ENCODE peak calls at places on chromosomes 6 and 20, in nine cellular contexts. One of them, this sample, is unnamed.

GRCh38 chr6:48151142-48151541 is 40.1 kb upstream of the PTCHD4 start:
- DNase-seq in heart right ventricle: no peak
- DNase-seq in CD8-positive, alpha-beta memory T cell: no peak
- DNase-seq in GM12878: no peak
- DNase-seq in OCI-LY7: no peak
- DNase-seq in neural progenitor cell: no peak
- DNase-seq in cardiac muscle cell: peak; percentile 78
- DNase-seq in A673: no peak
- DNase-seq in lower lobe of right lung: no peak
- DNase-seq in this sample: no peak

GRCh38 chr6:14876778-14877613 is 368.9 kb upstream of the JARID2 start:
- DNase-seq in cardiac muscle cell: peak; percentile 88
- DNase-seq in neural progenitor cell: no peak
- DNase-seq in heart right ventricle: peak; percentile 29
- DNase-seq in A673: peak; percentile 98
- DNase-seq in lower lobe of right lung: no peak
- DNase-seq in OCI-LY7: peak; percentile 7
- DNase-seq in GM12878: peak; percentile 95
- DNase-seq in CD8-positive, alpha-beta memory T cell: no peak
- DNase-seq in this sample: no peak

GRCh38 chr20:48247961-48248360 is 462.7 kb upstream of the SULF2 start:
- DNase-seq in OCI-LY7: no peak
- DNase-seq in heart right ventricle: no peak
- DNase-seq in CD8-positive, alpha-beta memory T cell: no peak
- DNase-seq in cardiac muscle cell: no peak
- DNase-seq in lower lobe of right lung: no peak
- DNase-seq in neural progenitor cell: no peak
- DNase-seq in A673: no peak
- DNase-seq in GM12878: no peak
- DNase-seq in this sample: peak; percentile 70

GRCh38 chr6:117280922-117281321 is 15.6 kb downstream of the VGLL2 start:
- DNase-seq in GM12878: no peak
- DNase-seq in heart right ventricle: no peak
- DNase-seq in OCI-LY7: no peak
- DNase-seq in neural progenitor cell: no peak
- DNase-seq in cardiac muscle cell: no peak
- DNase-seq in CD8-positive, alpha-beta memory T cell: no peak
- DNase-seq in A673: no peak
- DNase-seq in lower lobe of right lung: no peak
- DNase-seq in this sample: no peak

GRCh38 chr20:362271-363254 is 15.7 kb downstream of the NRSN2 start:
- DNase-seq in lower lobe of right lung: peak; percentile 93
- DNase-seq in GM12878: no peak
- DNase-seq in neural progenitor cell: no peak
- DNase-seq in cardiac muscle cell: peak; percentile 95
- DNase-seq in A673: peak; percentile 89
- DNase-seq in heart right ventricle: peak; percentile 86
- DNase-seq in OCI-LY7: peak; percentile 91
- DNase-seq in CD8-positive, alpha-beta memory T cell: peak; percentile 42
- DNase-seq in this sample: peak; percentile 96

GRCh38 chr6:120116343-120116742 is 766.8 kb upstream of the MAN1A1 start:
- DNase-seq in CD8-positive, alpha-beta memory T cell: no peak
- DNase-seq in A673: no peak
- DNase-seq in neural progenitor cell: no peak
- DNase-seq in cardiac muscle cell: no peak
- DNase-seq in lower lobe of right lung: no peak
- DNase-seq in OCI-LY7: no peak
- DNase-seq in heart right ventricle: no peak
- DNase-seq in GM12878: no peak
- DNase-seq in this sample: no peak

GRCh38 chr6:43669050-43669921 is 18.3 kb downstream of the MRPS18A start:
- DNase-seq in GM12878: no peak
- DNase-seq in OCI-LY7: no peak
- DNase-seq in A673: no peak
- DNase-seq in cardiac muscle cell: peak; percentile 76
- DNase-seq in CD8-positive, alpha-beta memory T cell: no peak
- DNase-seq in neural progenitor cell: peak; percentile 64
- DNase-seq in lower lobe of right lung: no peak
- DNase-seq in heart right ventricle: peak; percentile 72
- DNase-seq in this sample: peak; percentile 37

GRCh38 chr6:45002390-45002789 is 325.7 kb upstream of the RUNX2 start:
- DNase-seq in heart right ventricle: no peak
- DNase-seq in cardiac muscle cell: peak; percentile 19
- DNase-seq in A673: no peak
- DNase-seq in GM12878: no peak
- DNase-seq in neural progenitor cell: no peak
- DNase-seq in CD8-positive, alpha-beta memory T cell: no peak
- DNase-seq in lower lobe of right lung: no peak
- DNase-seq in OCI-LY7: no peak
- DNase-seq in this sample: no peak

DNA sequence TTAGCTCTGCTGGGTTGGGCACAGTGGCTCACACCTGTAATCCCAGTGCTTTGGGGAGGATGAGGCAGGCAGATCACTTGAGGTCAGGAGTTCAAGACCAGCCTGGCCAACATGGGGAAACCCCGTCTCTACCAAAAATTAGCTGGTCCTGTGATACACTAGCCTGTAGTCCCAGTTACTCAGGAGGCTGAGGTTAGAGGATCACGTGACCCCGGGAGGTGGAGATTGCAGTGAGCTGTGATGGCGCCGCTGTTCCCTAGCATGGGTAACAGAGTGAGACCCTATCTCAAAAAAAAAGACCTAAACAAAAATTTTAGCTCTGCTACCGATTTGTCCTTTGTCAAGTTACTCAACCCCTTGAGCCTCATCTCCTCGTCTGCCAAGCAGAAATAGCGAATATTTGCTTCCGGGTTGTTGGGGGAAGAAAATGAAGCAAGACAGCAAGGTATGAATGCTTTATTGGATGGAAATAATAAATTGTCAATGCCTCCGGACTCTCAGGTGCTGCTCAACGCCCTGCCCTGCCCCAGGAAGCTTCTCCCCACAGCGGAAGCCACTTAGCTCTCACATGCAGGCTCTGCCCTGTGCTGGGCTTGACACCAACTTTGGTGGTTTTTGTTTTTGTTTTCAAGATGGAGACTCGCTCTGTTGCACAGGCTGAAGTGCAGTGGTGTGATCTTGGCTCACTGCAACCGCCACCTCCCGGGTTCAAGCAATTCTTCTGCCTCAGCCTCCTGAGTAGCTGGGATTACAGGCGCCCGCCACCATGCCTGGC is 24.9 kb upstream of the ITCH start:
- DNase-seq in heart right ventricle: no peak
- DNase-seq in GM12878: peak; percentile 62
- DNase-seq in neural progenitor cell: no peak
- DNase-seq in cardiac muscle cell: no peak
- DNase-seq in OCI-LY7: peak; percentile 73
- DNase-seq in A673: no peak
- DNase-seq in lower lobe of right lung: no peak
- DNase-seq in CD8-positive, alpha-beta memory T cell: no peak
- DNase-seq in this sample: no peak
- H3K4me3 ChIP-seq in heart right ventricle: no peak overlapping the region
- H3K4me3 ChIP-seq in GM12878: peak overlapping the region; percentile 63
- H3K4me3 ChIP-seq in neural progenitor cell: no peak overlapping the region
- H3K4me3 ChIP-seq in cardiac muscle cell: no peak overlapping the region
- H3K4me3 ChIP-seq in OCI-LY7: peak overlapping the region; percentile 25
- H3K4me3 ChIP-seq in A673: no peak overlapping the region
- H3K4me3 ChIP-seq in lower lobe of right lung: no peak overlapping the region
- H3K4me3 ChIP-seq in CD8-positive, alpha-beta memory T cell: no peak overlapping the region
- H3K4me3 ChIP-seq in this sample: no peak overlapping the region

DNA sequence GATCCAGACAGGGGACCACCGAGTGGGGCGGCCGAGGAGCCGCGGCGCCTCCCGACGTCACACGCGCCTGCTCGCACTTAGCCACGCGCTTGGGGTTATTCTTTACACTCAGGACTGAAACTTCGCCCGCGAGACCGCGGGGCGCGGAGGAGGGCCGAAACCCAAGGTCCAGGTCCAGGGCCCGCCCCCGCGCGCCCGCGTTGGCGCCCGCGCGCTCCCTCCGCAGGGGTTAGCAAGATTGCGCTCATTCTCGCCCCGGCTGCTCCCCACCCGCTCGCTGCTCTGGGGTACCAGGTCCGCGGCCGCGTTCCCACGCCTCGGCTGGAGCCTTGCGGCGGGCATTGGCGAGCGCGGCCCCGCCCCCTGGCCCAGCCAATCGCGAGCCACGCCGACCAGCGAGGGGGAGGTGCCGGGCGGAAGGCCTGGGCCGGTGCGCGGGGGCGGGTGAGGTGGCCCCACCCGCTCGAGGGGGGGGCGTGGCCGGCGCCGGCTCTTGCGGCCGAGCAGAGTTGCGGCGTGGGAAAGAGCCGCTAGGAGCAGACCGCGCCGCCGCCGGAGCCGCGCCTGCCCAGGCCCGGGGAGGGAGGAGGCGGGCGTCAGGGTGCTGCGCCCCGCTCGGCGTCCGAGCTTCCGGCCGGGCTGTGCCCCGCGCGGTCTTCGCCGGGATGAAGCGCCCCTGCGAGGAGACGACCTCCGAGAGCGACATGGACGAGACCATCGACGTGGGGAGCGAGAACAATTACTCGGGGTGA is at the start of gene HEY2:
- DNase-seq in GM12878: peak; percentile 33
- DNase-seq in lower lobe of right lung: peak; percentile 94
- DNase-seq in cardiac muscle cell: peak; percentile 96
- DNase-seq in neural progenitor cell: peak; percentile 95
- DNase-seq in CD8-positive, alpha-beta memory T cell: peak; percentile 84
- DNase-seq in heart right ventricle: peak; percentile 93
- DNase-seq in A673: peak; percentile 95
- DNase-seq in OCI-LY7: peak; percentile 92
- DNase-seq in this sample: peak; percentile 92
- H3K27ac ChIP-seq in GM12878: no peak within 1 kb of the TSS
- H3K27ac ChIP-seq in lower lobe of right lung: peak within 1 kb of the TSS; percentile 76
- H3K27ac ChIP-seq in cardiac muscle cell: peak within 1 kb of the TSS; percentile 92
- H3K27ac ChIP-seq in neural progenitor cell: no peak within 1 kb of the TSS
- H3K27ac ChIP-seq in CD8-positive, alpha-beta memory T cell: no peak within 1 kb of the TSS
- H3K27ac ChIP-seq in heart right ventricle: peak within 1 kb of the TSS; percentile 93
- H3K27ac ChIP-seq in A673: no peak within 1 kb of the TSS
- H3K27ac ChIP-seq in OCI-LY7: no peak within 1 kb of the TSS
- H3K27ac ChIP-seq in this sample: peak within 1 kb of the TSS; percentile 67

GRCh38 chr20:36817496-36817895 is 43.9 kb upstream of the DSN1 start:
- DNase-seq in cardiac muscle cell: no peak
- DNase-seq in A673: no peak
- DNase-seq in lower lobe of right lung: no peak
- DNase-seq in neural progenitor cell: no peak
- DNase-seq in GM12878: no peak
- DNase-seq in CD8-positive, alpha-beta memory T cell: no peak
- DNase-seq in OCI-LY7: no peak
- DNase-seq in heart right ventricle: no peak
- DNase-seq in this sample: no peak

GRCh38 chr20:36815454-36816091 is 42.0 kb upstream of the DSN1 start:
- DNase-seq in A673: no peak
- DNase-seq in heart right ventricle: no peak
- DNase-seq in CD8-positive, alpha-beta memory T cell: no peak
- DNase-seq in cardiac muscle cell: no peak
- DNase-seq in neural progenitor cell: no peak
- DNase-seq in GM12878: no peak
- DNase-seq in OCI-LY7: no peak
- DNase-seq in lower lobe of right lung: no peak
- DNase-seq in this sample: peak; percentile 66

GRCh38 chr20:36813784-36814136 is 40.2 kb upstream of the DSN1 start:
- DNase-seq in lower lobe of right lung: no peak
- DNase-seq in OCI-LY7: no peak
- DNase-seq in heart right ventricle: no peak
- DNase-seq in neural progenitor cell: no peak
- DNase-seq in A673: no peak
- DNase-seq in CD8-positive, alpha-beta memory T cell: no peak
- DNase-seq in cardiac muscle cell: no peak
- DNase-seq in GM12878: no peak
- DNase-seq in this sample: no peak

GRCh38 chr20:36808317-36809257 is 35.0 kb upstream of the DSN1 start:
- DNase-seq in A673: peak; percentile 64
- DNase-seq in GM12878: no peak
- DNase-seq in OCI-LY7: peak; percentile 65
- DNase-seq in cardiac muscle cell: peak; percentile 67
- DNase-seq in neural progenitor cell: peak; percentile 69
- DNase-seq in CD8-positive, alpha-beta memory T cell: peak; percentile 78
- DNase-seq in heart right ventricle: peak; percentile 42
- DNase-seq in lower lobe of right lung: peak; percentile 82
- DNase-seq in this sample: peak; percentile 76

DNA sequence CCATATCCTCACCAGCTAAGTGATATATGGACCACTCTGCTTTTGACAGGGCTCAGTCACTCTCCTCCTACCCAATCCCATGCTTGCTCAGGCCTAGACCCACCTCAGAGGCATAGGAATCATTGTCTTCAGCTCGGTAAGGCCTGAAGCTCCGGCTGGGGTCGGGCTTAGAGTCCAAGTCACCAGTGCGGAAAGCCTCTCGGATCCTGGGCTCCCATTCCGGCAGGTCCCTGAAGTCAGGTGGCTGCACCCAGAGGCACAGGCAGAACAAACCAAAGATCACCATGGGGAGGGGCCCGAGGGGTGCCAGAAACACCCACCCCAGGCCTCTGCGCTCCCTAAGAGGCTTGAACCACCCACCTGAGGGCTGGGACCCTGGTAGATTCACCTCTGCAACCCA is 39.0 kb upstream of the DSN1 start:
- DNase-seq in neural progenitor cell: no peak
- DNase-seq in A673: no peak
- DNase-seq in lower lobe of right lung: no peak
- DNase-seq in CD8-positive, alpha-beta memory T cell: no peak
- DNase-seq in GM12878: no peak
- DNase-seq in OCI-LY7: no peak
- DNase-seq in cardiac muscle cell: no peak
- DNase-seq in heart right ventricle: no peak
- DNase-seq in this sample: no peak
- H3K4me1 ChIP-seq in neural progenitor cell: no peaks in the 10 kb centered on the region
- H3K4me1 ChIP-seq in A673: no peaks in the 10 kb centered on the region
- H3K4me1 ChIP-seq in lower lobe of right lung: no peaks in the 10 kb centered on the region
- H3K4me1 ChIP-seq in CD8-positive, alpha-beta memory T cell: no peaks in the 10 kb centered on the region
- H3K4me1 ChIP-seq in GM12878: no peaks in the 10 kb centered on the region
- H3K4me1 ChIP-seq in OCI-LY7: no peaks in the 10 kb centered on the region
- H3K4me1 ChIP-seq in cardiac muscle cell: no peaks in the 10 kb centered on the region
- H3K4me1 ChIP-seq in heart right ventricle: no peaks in the 10 kb centered on the region
- H3K4me1 ChIP-seq in this sample: no peaks in the 10 kb centered on the region

DNA sequence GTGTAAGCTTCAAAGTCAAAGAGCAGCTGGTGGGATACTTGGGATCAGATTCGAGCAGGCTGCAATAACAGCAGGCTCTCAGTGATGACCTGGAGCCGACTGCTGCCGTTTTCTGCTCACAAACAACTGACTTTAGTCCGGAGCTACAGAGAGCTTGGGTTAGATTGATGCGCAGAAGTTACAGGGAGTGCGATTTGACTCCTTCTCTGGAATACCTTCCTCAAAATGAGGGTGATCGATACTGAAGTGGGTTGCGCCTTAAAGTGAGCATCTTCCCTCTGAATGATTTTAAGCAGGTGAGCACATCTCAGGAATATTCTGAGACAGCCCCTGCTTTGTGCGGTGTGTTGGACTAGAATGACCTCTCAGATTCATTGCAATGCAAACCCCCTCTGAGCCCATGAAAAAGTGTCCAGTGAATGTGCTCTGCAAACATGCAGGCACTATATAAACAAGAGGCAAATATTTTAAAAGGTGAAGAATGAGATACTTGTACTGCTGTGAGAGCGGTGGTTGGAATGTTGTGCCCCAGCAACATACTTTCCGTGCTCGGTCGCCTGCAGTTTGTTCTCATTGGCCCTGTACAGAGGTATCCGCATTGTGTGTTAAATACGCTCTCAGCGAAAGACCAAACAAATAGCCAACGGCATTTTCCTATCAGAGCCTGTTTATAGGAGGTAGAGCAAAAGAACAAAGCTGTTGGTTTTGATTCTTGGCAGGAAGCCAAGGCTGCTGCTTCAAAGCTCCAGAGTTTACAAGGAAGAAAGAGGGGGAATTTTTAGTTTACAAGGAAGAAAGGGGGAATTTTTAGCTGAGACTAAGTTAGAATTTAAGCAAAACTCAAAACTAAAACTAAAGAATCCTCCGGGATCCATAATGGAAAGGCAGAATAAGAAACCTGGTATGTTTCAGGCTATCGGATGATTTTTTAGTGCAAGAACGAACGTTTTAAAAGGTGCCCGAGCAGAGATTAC is 67.7 kb downstream of the PHACTR2 start:
- DNase-seq in CD8-positive, alpha-beta memory T cell: no peak
- DNase-seq in A673: peak; percentile 8
- DNase-seq in OCI-LY7: no peak
- DNase-seq in heart right ventricle: peak; percentile 52
- DNase-seq in neural progenitor cell: peak; percentile 65
- DNase-seq in GM12878: no peak
- DNase-seq in cardiac muscle cell: peak; percentile 69
- DNase-seq in lower lobe of right lung: peak; percentile 72
- DNase-seq in this sample: peak; percentile 67
- H3K4me3 ChIP-seq in CD8-positive, alpha-beta memory T cell: no peak overlapping the region
- H3K4me3 ChIP-seq in A673: no peak overlapping the region
- H3K4me3 ChIP-seq in OCI-LY7: no peak overlapping the region
- H3K4me3 ChIP-seq in heart right ventricle: peak overlapping the region; percentile 18
- H3K4me3 ChIP-seq in neural progenitor cell: no peak overlapping the region
- H3K4me3 ChIP-seq in GM12878: no peak overlapping the region
- H3K4me3 ChIP-seq in cardiac muscle cell: no peak overlapping the region
- H3K4me3 ChIP-seq in lower lobe of right lung: peak overlapping the region; percentile 26
- H3K4me3 ChIP-seq in this sample: peak overlapping the region; percentile 18